ENCODE peak calls at places on chromosome 1, in seven cellular contexts. V, D, I, Q, E, O and M are unnamed samples.
A peak's percentile ranks its signal among the peaks of the same experiment; 100 is the strongest.

GRCh38 chr1:65832296-65832695 is 39.6 kb downstream of the PDE4B start:
- DNase-seq in V (no peak), O (no peak), I (no peak), D (no peak), E (no peak), Q (no peak), M (no peak)

GRCh38 chr1:175572932-175573871 is 170.2 kb downstream of the TNR start:
- DNase-seq in O (no peak), D (no peak), I (peak; percentile 23), E (peak; percentile 39), Q (no peak), V (no peak), M (no peak)

GRCh38 chr1:37949524-37950152 is 2.8 kb upstream of the INPP5B start:
- DNase-seq in V (no peak), D (peak; percentile 28), O (no peak), Q (no peak), I (no peak), E (no peak), M (no peak)

GRCh38 chr1:29706936-29707335 is 470.6 kb downstream of the PTPRU start:
- DNase-seq in E (peak; percentile 83), V (no peak), O (no peak), I (no peak), Q (peak; percentile 52), D (peak; percentile 81), M (peak; percentile 75)

GRCh38 chr1:225845633-225846259 is 35.8 kb downstream of the EPHX1 start:
- DNase-seq in I (no peak), D (peak; percentile 85), O (peak; percentile 74), Q (peak; percentile 56), E (peak; percentile 53), V (peak; percentile 18), M (peak; percentile 85)

GRCh38 chr1:189775343-189775742 is 702.3 kb downstream of the BRINP3 start:
- DNase-seq in V (no peak), E (no peak), D (no peak), O (no peak), I (no peak), Q (no peak), M (no peak)

GRCh38 chr1:200558866-200559459 is 61.6 kb downstream of the KIF14 start:
- DNase-seq in E (no peak), I (no peak), D (no peak), O (peak; percentile 66), Q (no peak), V (peak; percentile 19), M (peak; percentile 42)

GRCh38 chr1:45012639-45013278 is 705 bp downstream of the UROD start:
- DNase-seq in Q (no peak), D (peak; percentile 89), E (peak; percentile 31), O (peak; percentile 51), V (peak; percentile 25), I (no peak), M (peak; percentile 64)

GRCh38 chr1:245241506-245242130 is 86.8 kb downstream of the KIF26B start:
- DNase-seq in I (no peak), D (no peak), V (no peak), O (no peak), E (no peak), Q (no peak), M (no peak)

GRCh38 chr1:13825033-13825432 is 125.0 kb downstream of the PRDM2 start:
- DNase-seq in O (no peak), E (no peak), I (no peak), Q (no peak), V (no peak), D (no peak), M (no peak)

GRCh38 chr1:220990417-220991337 is 111.4 kb downstream of the HLX start:
- DNase-seq in V (no peak), D (no peak), E (no peak), O (no peak), Q (no peak), I (no peak), M (no peak)

GRCh38 chr1:246827396-246827795 is 103.2 kb downstream of the SCCPDH start:
- DNase-seq in O (no peak), E (no peak), D (no peak), Q (no peak), V (no peak), I (no peak), M (peak; percentile 30)

GRCh38 chr1:22139817-22140216 is 3.1 kb downstream of the WNT4 start:
- DNase-seq in O (no peak), V (no peak), E (no peak), D (peak; percentile 71), Q (no peak), I (no peak), M (no peak)

GRCh38 chr1:185694081-185694480 is 40.1 kb upstream of the HMCN1 start:
- DNase-seq in E (no peak), D (no peak), V (no peak), I (no peak), O (no peak), Q (no peak), M (no peak)

GRCh38 chr1:203995228-203995627 is 77.7 kb upstream of the SOX13 start:
- DNase-seq in E (no peak), I (no peak), D (no peak), V (no peak), Q (no peak), O (no peak), M (peak; percentile 81)